ENCODE peak calls at places on chromosomes 4 and X, in four cellular contexts. K is effector memory CD4-positive, alpha-beta T cell; E is cardiac muscle cell; S is heart left ventricle. O is an unnamed sample. For H3K4me1, the result is how much of the 10 kb centered on the place peaks cover.

GRCh38 chr4:138488527-138488926 is 246.4 kb upstream of the SLC7A11 start:
- DNase-seq in E (no peak), S (no peak), K (no peak), O (no peak)

GRCh38 chrX:13048265-13048664 is 3.8 kb upstream of the FAM9C start:
- DNase-seq in K (no peak), S (no peak), E (no peak), O (no peak)

GRCh38 chrX:74422576-74423288 is 1.4 kb downstream of the SLC16A2 start:
- DNase-seq in E (peak), S (peak), K (no peak), O (peak)

GRCh38 chrX:118254611-118255010 is 91.3 kb upstream of the WDR44 start:
- DNase-seq in E (peak), K (no peak), S (no peak), O (peak)

GRCh38 chr4:148810461-148810860 is 368.2 kb upstream of the NR3C2 start:
- DNase-seq in K (no peak), S (no peak), E (no peak), O (no peak)

GRCh38 chr4:80229128-80229527 is 31.8 kb downstream of the PRDM8 start:
- DNase-seq in E (no peak), S (no peak), K (no peak), O (no peak)

GRCh38 chrX:144916785-144917184 is 330.5 kb upstream of the SPANXN1 start:
- DNase-seq in S (no peak), K (no peak), E (no peak), O (no peak)

GRCh38 chr4:120886183-120886582 is 36.3 kb downstream of the PRDM5 start:
- DNase-seq in K (no peak), E (no peak), S (no peak), O (no peak)

GRCh38 chr4:148565801-148566200 is 123.6 kb upstream of the NR3C2 start:
- DNase-seq in K (no peak), S (no peak), E (no peak), O (peak)

GRCh38 chr4:185004562-185005208 is 13.6 kb upstream of the HELT start:
- DNase-seq in E (peak), K (no peak), S (peak), O (peak)

GRCh38 chr4:96509039-96509741 is 669.3 kb downstream of the PDHA2 start:
- DNase-seq in S (no peak), K (no peak), E (no peak), O (no peak)

GRCh38 chr4:83658806-83659205 is 122.9 kb downstream of the GPAT3 start:
- DNase-seq in E (no peak), K (no peak), S (no peak), O (no peak)

GRCh38 chr4:109810580-109811387 is 4.8 kb upstream of the GAR1 start:
- DNase-seq in K (no peak), S (no peak), E (no peak), O (no peak)

GRCh38 chr4:35105486-35105885 is 1138.8 kb downstream of the ARAP2 start:
- DNase-seq in S (no peak), E (peak), K (no peak), O (no peak)

GRCh38 chrX:79089897-79090584 is 54.4 kb upstream of the GPR174 start:
- DNase-seq in K (no peak), S (no peak), E (no peak), O (no peak)

GRCh38 chr4:183348706-183349659 is 26.8 kb upstream of the CLDN24 start:
- DNase-seq in E (no peak), S (no peak), K (no peak), O (no peak)

GRCh38 chrX:111861605-111862004 is 14.4 kb upstream of the TRPC5OS start:
- DNase-seq in S (no peak), E (no peak), K (no peak), O (no peak)

GRCh38 chr4:173752610-173753009 is 222.6 kb upstream of the HAND2 start:
- DNase-seq in E (peak), S (no peak), K (no peak), O (no peak)

GRCh38 chr4:134777626-134778025 is 576.0 kb upstream of the PABPC4L start:
- DNase-seq in S (no peak), E (peak), K (no peak), O (no peak)

GRCh38 chrX:137428251-137428661 is 137.7 kb upstream of the ZIC3 start:
- DNase-seq in K (no peak), E (peak), S (no peak), O (no peak)

GRCh38 chrX:133726642-133727041 is 258.8 kb downstream of the GPC3 start:
- DNase-seq in K (no peak), E (no peak), S (no peak), O (no peak)

GRCh38 chrX:133722756-133723155 is 262.6 kb downstream of the GPC3 start:
- DNase-seq in K (no peak), E (no peak), S (no peak), O (no peak)

GRCh38 chrX:133726211-133726630 is 259.2 kb downstream of the GPC3 start:
- DNase-seq in S (no peak), K (no peak), E (no peak), O (no peak)

DNA sequence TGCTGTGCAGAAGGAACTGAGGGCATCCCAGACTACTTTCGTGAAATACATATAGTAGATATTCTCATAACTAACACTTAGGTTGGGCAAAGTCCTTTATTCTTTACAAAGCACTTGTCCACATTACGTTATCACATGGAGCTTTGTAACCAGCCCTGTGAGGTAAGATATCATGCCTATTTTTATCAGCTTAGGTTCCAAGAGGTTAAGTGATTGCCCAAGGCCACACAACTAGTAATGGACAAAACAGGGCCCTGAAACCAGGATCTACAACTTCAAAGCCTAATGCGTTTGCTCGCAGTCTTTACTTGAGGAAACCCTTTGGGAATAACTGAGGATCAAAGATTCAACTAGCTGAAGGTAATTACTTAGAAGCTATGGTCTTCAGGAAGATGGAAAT is 261.5 kb downstream of the GPC3 start:
- DNase-seq in S (no peak), K (no peak), E (peak), O (no peak)
- H3K4me1 ChIP-seq in S (under half), K (under half), E (under half), O (under half)

DNA sequence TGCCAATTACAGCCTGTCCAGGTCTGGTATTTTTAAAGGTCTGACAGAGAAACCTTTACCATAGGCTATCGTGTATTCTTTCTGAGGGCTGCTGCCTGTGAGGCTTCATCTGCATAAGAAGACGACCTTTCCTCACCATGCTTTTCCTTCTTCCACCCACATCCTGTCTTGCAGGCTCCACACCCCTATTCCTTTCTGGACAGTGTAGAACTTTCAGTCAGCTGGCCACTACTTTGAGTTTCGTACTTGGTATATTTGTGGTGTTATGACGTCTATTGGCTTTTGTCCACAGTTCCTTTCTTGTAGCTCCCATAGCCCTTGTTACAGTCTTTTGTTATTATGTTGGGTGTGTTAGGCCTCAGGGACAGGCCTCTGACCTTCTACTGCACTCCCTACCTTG is 311.4 kb downstream of the RAPGEF2 start:
- DNase-seq in K (no peak), S (no peak), E (no peak), O (no peak)
- H3K4me1 ChIP-seq in K (under half), S (under half), E (under half), O (under half)

GRCh38 chr4:140151700-140152014 is 2.3 kb downstream of the MAML3 start:
- DNase-seq in E (peak), S (peak), K (peak), O (peak)
- H3K4me1 ChIP-seq in E (under half), S (under half), K (under half), O (under half)

GRCh38 chrX:10044021-10044420 is 76.9 kb downstream of the CLDN34 start:
- DNase-seq in E (no peak), S (no peak), K (no peak), O (no peak)
- H3K4me1 ChIP-seq in E (under half), S (under half), K (under half), O (under half)

GRCh38 chr4:180641495-180641894 is 1601.7 kb upstream of the TENM3 start:
- DNase-seq in K (no peak), E (no peak), S (no peak), O (no peak)

GRCh38 chr4:180640193-180640592 is 1603.0 kb upstream of the TENM3 start:
- DNase-seq in K (no peak), E (no peak), S (no peak), O (no peak)

GRCh38 chr4:180637616-180638015 is 1605.6 kb upstream of the TENM3 start:
- DNase-seq in K (no peak), S (no peak), E (no peak), O (no peak)

DNA sequence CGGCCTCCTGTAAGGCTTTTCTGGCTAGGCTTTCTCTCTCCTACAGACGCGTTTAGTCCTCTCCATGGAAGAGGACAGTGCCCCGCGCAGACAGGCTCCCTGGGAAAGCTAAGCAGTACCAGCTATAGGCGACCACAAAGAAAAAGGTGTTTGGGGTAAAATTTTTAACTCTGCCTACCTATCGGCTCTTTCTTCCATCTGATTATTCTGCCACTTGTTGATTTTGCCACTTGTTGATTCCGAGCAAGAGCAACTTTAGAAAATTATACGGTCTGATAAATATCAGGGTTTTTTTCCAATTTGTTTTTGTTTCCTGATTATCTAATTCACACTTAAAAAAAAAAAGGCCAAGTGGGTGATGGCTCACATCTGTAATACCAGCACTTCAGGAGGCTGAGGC is 1600.5 kb upstream of the TENM3 start:
- DNase-seq in E (no peak), S (no peak), K (no peak), O (no peak)
- H3K4me1 ChIP-seq in E (under half), S (under half), K (under half), O (under half)

DNA sequence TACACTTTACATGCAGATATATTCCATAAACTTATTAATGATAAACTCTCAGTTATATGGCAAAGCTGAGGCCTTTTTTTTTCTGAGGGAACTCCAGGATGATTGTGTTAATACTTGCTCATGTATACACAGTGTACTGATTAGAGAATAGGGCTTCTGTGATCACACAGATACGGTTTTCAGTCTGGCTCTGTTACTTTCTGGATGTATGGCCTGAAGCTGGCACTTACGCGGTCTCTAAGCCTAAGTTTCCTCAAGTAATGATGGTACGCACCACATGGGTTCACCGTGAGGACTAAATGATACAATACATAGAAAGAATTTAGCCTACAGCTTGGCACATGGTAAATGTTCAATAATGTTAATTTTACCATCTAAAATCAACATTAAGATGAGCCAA is 73.8 kb downstream of the SEC24D start:
- DNase-seq in K (no peak), S (no peak), E (no peak), O (no peak)
- H3K4me1 ChIP-seq in K (under half), S (under half), E (under half), O (under half)

GRCh38 chr4:155796031-155796430 is 37.2 kb downstream of the GUCY1B1 start:
- DNase-seq in E (no peak), S (no peak), K (no peak), O (no peak)
- H3K4me1 ChIP-seq in E (under half), S (under half), K (under half), O (under half)